ENCODE peak calls at places on chromosomes 2 and 18, in four cellular contexts. M is endothelial cell of umbilical vein; C is CD8-positive, alpha-beta T cell; R is heart right ventricle. Z is an unnamed sample. For H3K9me3 and H3K4me1, the result is how much of the 10 kb centered on the place peaks cover.

GRCh38 chr2:104868081-104868806 is 14.3 kb downstream of the POU3F3 start:
- DNase-seq in M (no peak), C (no peak), R (no peak), Z (no peak)

GRCh38 chr2:197707316-197708213 is 2.4 kb downstream of the MARS2 start:
- DNase-seq in R (no peak), C (no peak), M (peak), Z (no peak)

GRCh38 chr2:206573793-206574192 is 68.5 kb upstream of the FAM237A start:
- DNase-seq in R (no peak), M (no peak), C (no peak), Z (no peak)

GRCh38 chr2:57701391-57701791 is 345.2 kb upstream of the VRK2 start:
- DNase-seq in R (no peak), C (no peak), M (no peak), Z (no peak)

GRCh38 chr2:198347349-198347748 is 543.0 kb downstream of the PLCL1 start:
- DNase-seq in C (no peak), R (no peak), M (peak), Z (no peak)

GRCh38 chr18:68035709-68036522 is 519.4 kb upstream of the DSEL start:
- DNase-seq in M (no peak), C (no peak), R (no peak), Z (no peak)

GRCh38 chr2:109061736-109062557 is 67.1 kb upstream of the SH3RF3 start:
- DNase-seq in R (no peak), M (no peak), C (no peak), Z (no peak)

GRCh38 chr2:217868911-217869334 is 133.9 kb downstream of the TNS1 start:
- DNase-seq in C (no peak), R (no peak), M (peak), Z (no peak)

GRCh38 chr2:64987963-64988419 is 1.2 kb upstream of the SLC1A4 start:
- DNase-seq in M (peak), C (no peak), R (no peak), Z (no peak)

GRCh38 chr2:236641051-236641450 is 71.4 kb downstream of the ACKR3 start:
- DNase-seq in M (no peak), C (no peak), R (no peak), Z (no peak)

GRCh38 chr2:74205586-74205985 is 7.2 kb downstream of the MTHFD2 start:
- DNase-seq in R (no peak), C (no peak), M (no peak), Z (peak)

GRCh38 chr2:171778515-171778914 is 91.2 kb downstream of the DYNC1I2 start:
- DNase-seq in M (no peak), R (no peak), C (no peak), Z (no peak)

GRCh38 chr2:59851848-59852475 is 701.5 kb downstream of the BCL11A start:
- DNase-seq in C (no peak), R (no peak), M (no peak), Z (no peak)

GRCh38 chr2:74602553-74603281 is 45.4 kb downstream of the M1AP start:
- DNase-seq in M (no peak), R (no peak), C (no peak), Z (no peak)

GRCh38 chr18:63137999-63138448 is 181.5 kb downstream of the BCL2 start:
- DNase-seq in C (peak), R (no peak), M (peak), Z (peak)

GRCh38 chr2:134320930-134321329 is 67.1 kb downstream of the MGAT5 start:
- DNase-seq in C (peak), R (no peak), M (no peak), Z (no peak)

GRCh38 chr2:197037863-197038398 is 111.4 kb upstream of the PGAP1 start:
- DNase-seq in M (no peak), C (no peak), R (no peak), Z (no peak)

GRCh38 chr2:77270433-77270832 is 251.7 kb downstream of the LRRTM4 start:
- DNase-seq in R (no peak), C (no peak), M (no peak), Z (no peak)

GRCh38 chr2:156305121-156305520 is 27.4 kb downstream of the NR4A2 start:
- DNase-seq in R (no peak), C (no peak), M (no peak), Z (no peak)

GRCh38 chr2:149612122-149612521 is 24.5 kb upstream of the MMADHC start:
- DNase-seq in R (no peak), C (no peak), M (no peak), Z (no peak)

GRCh38 chr2:191539068-191539467 is 138.9 kb upstream of the NABP1 start:
- DNase-seq in M (peak), C (peak), R (no peak), Z (peak)

GRCh38 chr2:23367760-23368159 is 17.2 kb upstream of the KLHL29 start:
- DNase-seq in R (no peak), M (no peak), C (no peak), Z (no peak)

GRCh38 chr2:15782009-15782751 is 158.2 kb upstream of the MYCN start:
- DNase-seq in C (no peak), M (no peak), R (no peak), Z (no peak)

GRCh38 chr18:58015045-58015444 is 29.0 kb upstream of the NEDD4L start:
- DNase-seq in C (no peak), M (no peak), R (no peak), Z (no peak)

GRCh38 chr2:74205113-74205512 is 6.7 kb downstream of the MTHFD2 start:
- DNase-seq in M (no peak), C (no peak), R (no peak), Z (no peak)

GRCh38 chr2:176432439-176432838 is 163.2 kb downstream of the MTX2 start:
- DNase-seq in M (peak), R (no peak), C (no peak), Z (no peak)

GRCh38 chr2:195535911-195536522 is 121.0 kb upstream of the SLC39A10 start:
- DNase-seq in M (no peak), C (peak), R (no peak), Z (peak)

GRCh38 chr18:73201940-73202339 is 334.2 kb upstream of the NETO1 start:
- DNase-seq in R (no peak), M (no peak), C (no peak), Z (no peak)

GRCh38 chr2:105883911-105884694 is 139.4 kb downstream of the NCK2 start:
- DNase-seq in C (no peak), R (no peak), M (no peak), Z (no peak)

GRCh38 chr18:47749195-47749973 is 181.1 kb downstream of the SMAD2 start:
- DNase-seq in C (peak), R (peak), M (peak), Z (peak)

GRCh38 chr2:126890962-126891450 is 7.7 kb upstream of the TEX51 start:
- DNase-seq in C (no peak), R (no peak), M (no peak), Z (no peak)

GRCh38 chr2:207624170-207625013 is 802 bp downstream of the METTL21A start:
- DNase-seq in R (peak), C (peak), M (peak), Z (peak)

GRCh38 chr2:218658671-218659257 is 659 bp downstream of the ZNF142 start:
- DNase-seq in M (peak), R (no peak), C (peak), Z (peak)

GRCh38 chr2:211351998-211352397 is 795.6 kb downstream of the CPS1 start:
- DNase-seq in M (no peak), R (peak), C (no peak), Z (no peak)

GRCh38 chr2:38522754-38523349 is 79.9 kb downstream of the HNRNPLL start:
- DNase-seq in M (no peak), R (no peak), C (no peak), Z (no peak)

GRCh38 chr2:11121099-11121822 is 34.0 kb upstream of the SLC66A3 start:
- DNase-seq in C (no peak), M (no peak), R (no peak), Z (no peak)

GRCh38 chr2:240170354-240170735 is 29.9 kb upstream of the OTOS start:
- DNase-seq in C (no peak), R (no peak), M (no peak), Z (no peak)

GRCh38 chr2:30108192-30108591 is 38.6 kb upstream of the YPEL5 start:
- DNase-seq in R (no peak), C (no peak), M (no peak), Z (no peak)

GRCh38 chr2:183038341-183039300 is at the start of gene NCKAP1:
- DNase-seq in R (peak), M (peak), C (peak), Z (peak)

GRCh38 chr2:50596521-50596920 is 435.4 kb downstream of the NRXN1 start:
- DNase-seq in M (no peak), R (no peak), C (no peak), Z (no peak)

GRCh38 chr2:2875296-2875695 is 502.3 kb downstream of the EIPR1 start:
- DNase-seq in M (no peak), C (no peak), R (no peak), Z (no peak)
- H3K9me3 ChIP-seq in M (under half), C (under half), R (under half), Z (under half)

GRCh38 chr2:45894211-45894610 is 242.7 kb downstream of the PRKCE start:
- DNase-seq in M (no peak), R (no peak), C (no peak), Z (no peak)

GRCh38 chr2:45896281-45896680 is 244.8 kb downstream of the PRKCE start:
- DNase-seq in C (no peak), M (no peak), R (no peak), Z (no peak)

GRCh38 chr2:45895477-45895876 is 244.0 kb downstream of the PRKCE start:
- DNase-seq in M (no peak), C (no peak), R (no peak), Z (no peak)

GRCh38 chr2:45898819-45899218 is 247.3 kb downstream of the PRKCE start:
- DNase-seq in C (no peak), R (no peak), M (peak), Z (no peak)

GRCh38 chr2:45897836-45898235 is 246.4 kb downstream of the PRKCE start:
- DNase-seq in M (no peak), R (no peak), C (no peak), Z (no peak)
- H3K4me1 ChIP-seq in M (under half), R (under half), C (under half), Z (under half)

DNA sequence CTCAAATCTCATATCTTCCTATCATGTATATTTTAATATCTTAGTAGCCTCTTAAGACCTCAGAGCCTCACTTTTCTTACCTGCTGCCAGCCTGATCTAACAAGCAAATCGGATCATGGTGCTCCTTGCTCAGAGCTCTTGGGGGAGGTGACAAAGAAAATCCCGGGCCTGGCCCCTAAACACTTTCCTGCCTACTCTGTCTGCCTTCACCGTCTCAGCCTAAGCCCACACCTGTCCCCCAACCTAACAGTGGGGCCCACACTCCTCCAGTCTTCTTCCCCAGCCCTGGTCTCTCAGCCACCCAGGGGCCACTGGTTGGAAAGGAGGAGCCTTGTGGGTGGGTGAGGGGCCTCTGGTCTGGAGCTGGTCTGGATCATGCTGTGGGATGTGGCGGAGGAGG is 207.3 kb downstream of the HAUS1 start:
- DNase-seq in C (no peak), M (no peak), R (no peak), Z (no peak)
- H3K9me3 ChIP-seq in C (under half), M (under half), R (under half), Z (under half)

DNA sequence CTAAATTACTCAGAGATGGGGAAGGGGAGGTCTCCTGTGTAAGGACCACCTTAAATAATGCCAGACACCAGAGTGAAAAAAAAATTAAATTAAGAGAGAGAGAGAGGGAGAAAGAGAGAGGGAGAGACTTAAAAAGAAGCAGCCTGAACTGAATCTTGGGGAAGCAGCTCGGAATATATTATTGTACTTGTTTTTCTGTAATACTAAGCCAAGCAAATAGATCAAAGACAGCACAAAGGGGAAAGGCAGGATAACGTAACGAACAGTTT is 4.6 kb downstream of the ZEB2 start:
- DNase-seq in C (no peak), R (no peak), M (no peak), Z (no peak)
- H3K4me1 ChIP-seq in C (under half), R (under half), M (half or more), Z (under half)

GRCh38 chr2:54519841-54520459 is 63.8 kb downstream of the SPTBN1 start:
- DNase-seq in C (no peak), R (no peak), M (no peak), Z (no peak)
- H3K9me3 ChIP-seq in C (under half), R (under half), M (under half), Z (under half)